ENCODE peak calls at places on chromosomes 1 and 21, in four cellular contexts. N, I, W and C are unnamed samples.

GRCh38 chr1:89608627-89609338 is 24.1 kb upstream of the LRRC8C start:
- DNase-seq in N (no peak), I (no peak), W (no peak), C (no peak)

GRCh38 chr1:112527266-112528010 is 18.7 kb downstream of the WNT2B start:
- DNase-seq in N (no peak), I (no peak), W (peak; percentile 58), C (no peak)

GRCh38 chr1:29758764-29759499 is 522.6 kb downstream of the PTPRU start:
- DNase-seq in N (no peak), I (no peak), W (no peak), C (no peak)

GRCh38 chr1:65998763-65999583 is 206.3 kb downstream of the PDE4B start:
- DNase-seq in N (no peak), I (no peak), W (no peak), C (no peak)

GRCh38 chr1:172147541-172147940 is 272.9 kb upstream of the C1orf105 start:
- DNase-seq in N (no peak), I (no peak), W (peak; percentile 64), C (no peak)

GRCh38 chr1:230760360-230760827 is 13.2 kb downstream of the CAPN9 start:
- DNase-seq in N (no peak), I (no peak), W (no peak), C (peak; percentile 49)

GRCh38 chr21:29366532-29366931 is 67.8 kb downstream of the BACH1 start:
- DNase-seq in N (no peak), I (no peak), W (no peak), C (no peak)

GRCh38 chr1:59323879-59324278 is 27.0 kb downstream of the FGGY start:
- DNase-seq in N (no peak), I (no peak), W (no peak), C (no peak)

GRCh38 chr1:184567648-184568047 is 180.8 kb downstream of the C1orf21 start:
- DNase-seq in N (no peak), I (no peak), W (peak; percentile 29), C (no peak)

GRCh38 chr1:40404670-40405462 is 31.3 kb downstream of the SMAP2 start:
- DNase-seq in N (no peak), I (no peak), W (peak; percentile 85), C (peak; percentile 43)

GRCh38 chr1:11828511-11828910 is 19.1 kb downstream of the NPPA start:
- DNase-seq in N (no peak), I (no peak), W (no peak), C (no peak)

GRCh38 chr21:31656199-31657095 is 3.0 kb upstream of the SOD1 start:
- DNase-seq in N (no peak), I (no peak), W (peak; percentile 44), C (no peak)

GRCh38 chr1:43058545-43059360 is 100.1 kb upstream of the SLC2A1 start:
- DNase-seq in N (no peak), I (no peak), W (peak; percentile 34), C (no peak)

GRCh38 chr1:4268890-4269286 is 368.8 kb upstream of the C1orf174 start:
- DNase-seq in N (no peak), I (no peak), W (no peak), C (no peak)

GRCh38 chr1:117630423-117630998 is 24.7 kb downstream of the TENT5C start:
- DNase-seq in N (no peak), I (peak; percentile 38), W (no peak), C (no peak)

GRCh38 chr1:25620211-25620610 is 3.6 kb downstream of the MAN1C1 start:
- DNase-seq in N (no peak), I (no peak), W (no peak), C (no peak)

GRCh38 chr1:158329807-158330206 is 1.5 kb downstream of the CD1B start:
- DNase-seq in N (no peak), I (no peak), W (no peak), C (peak; percentile 29)

GRCh38 chr1:182687361-182687760 is 3.0 kb upstream of the RGS8 start:
- DNase-seq in N (no peak), I (no peak), W (no peak), C (peak; percentile 63)

GRCh38 chr1:4778056-4778455 is 123.6 kb downstream of the AJAP1 start:
- DNase-seq in N (no peak), I (no peak), W (no peak), C (no peak)

GRCh38 chr21:34702341-34702807 is 33.6 kb downstream of the CLIC6 start:
- DNase-seq in N (no peak), I (no peak), W (peak; percentile 92), C (no peak)

GRCh38 chr1:20358761-20359263 is 68.1 kb downstream of the VWA5B1 start:
- DNase-seq in N (no peak), I (peak; percentile 77), W (peak; percentile 58), C (peak; percentile 43)

GRCh38 chr1:211036701-211037494 is 97.0 kb downstream of the KCNH1 start:
- DNase-seq in N (no peak), I (no peak), W (no peak), C (peak; percentile 62)

GRCh38 chr1:244029137-244029536 is 21.9 kb upstream of the ZBTB18 start:
- DNase-seq in N (no peak), I (no peak), W (peak; percentile 9), C (no peak)

GRCh38 chr1:191888996-191889622 is 269.2 kb upstream of the RGS18 start:
- DNase-seq in N (no peak), I (no peak), W (peak; percentile 13), C (no peak)

GRCh38 chr1:221741364-221741970 is 422 bp downstream of the DUSP10 start:
- DNase-seq in N (no peak), I (peak; percentile 5), W (no peak), C (peak; percentile 36)

GRCh38 chr21:36048357-36048756 is 12.0 kb downstream of the SETD4 start:
- DNase-seq in N (no peak), I (no peak), W (no peak), C (no peak)

GRCh38 chr1:41891403-41891896 is 27.3 kb downstream of the HIVEP3 start:
- DNase-seq in N (no peak), I (no peak), W (peak; percentile 51), C (peak; percentile 46)

GRCh38 chr1:156480015-156480368 is 20.6 kb downstream of the MEF2D start:
- DNase-seq in N (no peak), I (no peak), W (no peak), C (peak; percentile 36)

DNA sequence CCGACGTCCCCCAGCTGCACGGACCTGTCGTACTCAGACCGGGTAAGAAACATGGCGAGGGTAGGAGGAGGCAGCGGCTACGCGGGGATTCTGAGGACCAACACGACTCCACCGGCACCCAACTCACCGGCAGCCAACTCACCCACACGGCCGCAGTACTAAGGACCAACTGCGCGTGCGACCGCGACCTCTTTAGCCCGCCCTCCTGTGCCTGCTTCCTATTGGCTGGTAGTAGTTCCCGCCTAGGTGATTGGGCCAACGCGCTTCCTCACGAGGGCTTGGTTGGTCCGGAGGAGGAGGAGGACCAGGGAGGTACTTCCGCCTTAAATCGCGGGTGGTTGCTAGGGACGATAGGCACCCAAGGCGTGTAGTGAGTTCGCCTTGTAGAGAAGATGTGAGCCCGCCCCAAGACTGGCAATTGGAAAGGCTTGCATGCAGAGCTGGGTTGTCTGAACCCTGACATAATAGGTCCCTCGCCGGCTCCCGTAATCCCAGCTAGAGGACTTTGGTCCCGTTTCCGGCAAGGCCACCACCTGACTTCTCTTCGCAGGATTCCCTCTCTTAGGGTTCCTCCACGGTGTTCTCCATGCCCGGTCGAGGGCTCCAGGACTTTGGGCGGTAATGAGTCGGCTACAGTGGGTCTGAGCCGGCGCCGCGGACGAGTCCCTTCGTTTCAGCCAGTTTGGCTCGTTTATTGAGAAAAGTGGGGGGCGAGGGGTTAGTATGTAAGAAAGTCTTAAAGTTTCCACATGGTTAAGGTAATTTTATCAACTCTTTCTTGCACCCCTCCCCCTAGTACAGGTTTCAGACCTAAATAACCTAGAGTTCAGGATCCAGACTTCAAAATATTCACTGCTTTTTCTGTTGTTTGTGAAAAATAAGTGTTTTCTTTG is at the start of gene PSMA5:
- DNase-seq in N (peak; percentile 85), I (peak; percentile 99), W (peak; percentile 99), C (peak; percentile 92)
- TF ChIP-seq CTCF in N (no peak), I (no peak), W (no peak), C (no peak)

DNA sequence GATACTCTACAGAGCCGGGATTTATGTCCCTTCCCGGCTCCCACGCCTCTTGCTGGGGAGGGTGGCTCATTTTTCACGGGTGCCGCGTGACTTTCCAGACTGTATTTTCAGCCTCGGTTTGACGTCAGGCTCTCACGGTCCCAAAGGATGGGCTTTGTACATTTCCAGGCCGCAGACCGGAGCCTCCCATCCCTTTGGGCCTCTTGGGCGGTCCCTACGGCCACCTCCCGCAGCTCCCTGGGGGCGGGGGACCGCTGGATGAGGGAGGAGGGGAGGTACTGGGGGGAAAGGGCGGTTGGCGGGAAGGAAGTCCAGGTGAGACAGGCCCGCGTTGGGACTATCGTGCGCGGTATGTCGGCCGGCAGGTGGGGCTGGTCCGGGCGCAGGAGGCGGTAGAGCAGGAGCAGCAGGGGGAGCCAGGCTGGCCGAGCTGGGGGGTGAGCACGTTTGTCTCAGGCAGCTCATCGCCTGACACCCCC is 17.9 kb downstream of the UBL4B start:
- DNase-seq in N (no peak), I (no peak), W (peak; percentile 40), C (no peak)
- TF ChIP-seq CTCF in N (peak; percentile 47), I (no peak), W (peak; percentile 16), C (no peak)

DNA sequence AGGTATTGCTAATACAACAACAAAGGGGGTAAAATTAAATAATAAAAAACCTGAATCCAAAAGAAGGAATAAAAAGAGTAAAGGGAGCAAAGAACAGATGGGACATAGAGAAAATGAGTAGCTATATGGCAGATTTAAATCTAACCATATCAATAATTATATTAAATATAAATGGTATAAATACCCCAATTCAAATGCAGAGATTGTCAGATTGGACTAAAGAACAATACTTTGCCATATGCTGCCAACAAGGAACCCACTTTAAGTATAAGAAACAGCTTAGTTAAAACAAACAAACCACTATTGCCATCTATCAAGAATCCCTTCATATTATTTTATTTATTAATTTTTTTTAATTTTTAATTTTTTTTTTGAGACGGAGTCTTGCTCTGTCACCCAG is 86.8 kb downstream of the MT1HL1 start:
- DNase-seq in N (no peak), I (no peak), W (no peak), C (no peak)
- TF ChIP-seq CTCF in N (no peak), I (no peak), W (no peak), C (no peak)

GRCh38 chr1:204036882-204037645 is 35.9 kb upstream of the SOX13 start:
- DNase-seq in N (no peak), I (no peak), W (no peak), C (no peak)
- TF ChIP-seq CTCF in N (peak; percentile 27), I (no peak), W (peak; percentile 1), C (peak; percentile 15)

GRCh38 chr1:8239039-8239305 is 78.9 kb upstream of the SLC45A1 start:
- DNase-seq in N (no peak), I (peak; percentile 18), W (peak; percentile 71), C (peak; percentile 39)
- TF ChIP-seq CTCF in N (no peak), I (no peak), W (peak; percentile 52), C (no peak)

DNA sequence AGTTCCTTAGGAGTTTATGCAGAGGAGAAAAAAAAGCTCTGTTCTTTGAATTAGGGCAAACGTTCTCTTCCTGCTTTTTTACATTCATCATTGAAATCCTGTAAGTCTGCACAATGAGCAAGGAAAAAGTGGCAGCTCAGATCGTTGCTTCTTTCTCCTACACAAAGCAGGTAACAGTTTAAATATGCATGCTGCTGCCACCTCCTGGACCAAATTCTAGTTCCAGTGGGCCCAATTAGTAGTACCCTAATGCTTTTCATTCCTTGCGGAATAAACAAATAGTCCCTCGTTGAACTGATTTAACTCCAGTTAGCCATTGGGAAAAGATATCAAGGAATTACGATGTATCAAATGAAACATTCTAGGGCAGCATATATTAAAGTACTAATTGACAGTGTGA is 20.1 kb downstream of the YTHDF2 start:
- DNase-seq in N (no peak), I (no peak), W (peak; percentile 20), C (no peak)
- TF ChIP-seq CTCF in N (peak; percentile 26), I (no peak), W (no peak), C (no peak)